ENCODE peak calls at places on chromosomes 6 and 20, in ten cellular contexts. One of them, this sample, is unnamed.

GRCh38 chr6:17280552-17281090 is 540 bp upstream of the RBM24 start:
- DNase-seq in nephron progenitor cell: peak; percentile 71
- DNase-seq in fibroblast of the aortic adventitia: no peak
- DNase-seq in RPMI8226: peak; percentile 27
- DNase-seq in HEK293T: no peak
- DNase-seq in left ventricle myocardium inferior: peak; percentile 75
- DNase-seq in non-pigmented ciliary epithelial cell: no peak
- DNase-seq in psoas muscle: peak; percentile 91
- DNase-seq in fibroblast of villous mesenchyme: no peak
- DNase-seq in iPS-NIHi11: peak; percentile 58
- DNase-seq in this sample: no peak

GRCh38 chr6:33172307-33173227 is 19.7 kb downstream of the COL11A2 start:
- DNase-seq in nephron progenitor cell: peak; percentile 34
- DNase-seq in fibroblast of the aortic adventitia: peak; percentile 46
- DNase-seq in RPMI8226: peak; percentile 28
- DNase-seq in HEK293T: peak; percentile 36
- DNase-seq in left ventricle myocardium inferior: no peak
- DNase-seq in non-pigmented ciliary epithelial cell: peak; percentile 6
- DNase-seq in psoas muscle: peak; percentile 30
- DNase-seq in fibroblast of villous mesenchyme: peak; percentile 31
- DNase-seq in iPS-NIHi11: peak; percentile 86
- DNase-seq in this sample: no peak

GRCh38 chr6:12160350-12160749 is 129.8 kb upstream of the EDN1 start:
- DNase-seq in nephron progenitor cell: no peak
- DNase-seq in fibroblast of the aortic adventitia: peak; percentile 53
- DNase-seq in RPMI8226: no peak
- DNase-seq in HEK293T: no peak
- DNase-seq in left ventricle myocardium inferior: no peak
- DNase-seq in non-pigmented ciliary epithelial cell: no peak
- DNase-seq in psoas muscle: no peak
- DNase-seq in fibroblast of villous mesenchyme: peak; percentile 72
- DNase-seq in iPS-NIHi11: no peak
- DNase-seq in this sample: no peak

GRCh38 chr6:148446681-148447080 is 104.0 kb downstream of the SASH1 start:
- DNase-seq in nephron progenitor cell: no peak
- DNase-seq in fibroblast of the aortic adventitia: no peak
- DNase-seq in RPMI8226: no peak
- DNase-seq in HEK293T: no peak
- DNase-seq in left ventricle myocardium inferior: no peak
- DNase-seq in non-pigmented ciliary epithelial cell: no peak
- DNase-seq in psoas muscle: no peak
- DNase-seq in fibroblast of villous mesenchyme: no peak
- DNase-seq in iPS-NIHi11: no peak
- DNase-seq in this sample: no peak

GRCh38 chr6:17656092-17656491 is 50.6 kb downstream of the NUP153 start:
- DNase-seq in nephron progenitor cell: no peak
- DNase-seq in fibroblast of the aortic adventitia: no peak
- DNase-seq in RPMI8226: peak; percentile 29
- DNase-seq in HEK293T: no peak
- DNase-seq in left ventricle myocardium inferior: no peak
- DNase-seq in non-pigmented ciliary epithelial cell: no peak
- DNase-seq in psoas muscle: no peak
- DNase-seq in fibroblast of villous mesenchyme: no peak
- DNase-seq in iPS-NIHi11: no peak
- DNase-seq in this sample: no peak

GRCh38 chr20:59976196-59976847 is 18.1 kb downstream of the CDH26 start:
- DNase-seq in nephron progenitor cell: no peak
- DNase-seq in fibroblast of the aortic adventitia: no peak
- DNase-seq in RPMI8226: no peak
- DNase-seq in HEK293T: no peak
- DNase-seq in left ventricle myocardium inferior: no peak
- DNase-seq in non-pigmented ciliary epithelial cell: no peak
- DNase-seq in psoas muscle: no peak
- DNase-seq in fibroblast of villous mesenchyme: no peak
- DNase-seq in iPS-NIHi11: no peak
- DNase-seq in this sample: no peak

GRCh38 chr20:9269280-9269971 is 200.5 kb downstream of the PLCB4 start:
- DNase-seq in nephron progenitor cell: no peak
- DNase-seq in fibroblast of the aortic adventitia: no peak
- DNase-seq in RPMI8226: no peak
- DNase-seq in HEK293T: no peak
- DNase-seq in left ventricle myocardium inferior: no peak
- DNase-seq in non-pigmented ciliary epithelial cell: no peak
- DNase-seq in psoas muscle: no peak
- DNase-seq in fibroblast of villous mesenchyme: peak; percentile 39
- DNase-seq in iPS-NIHi11: no peak
- DNase-seq in this sample: no peak

GRCh38 chr20:61252601-61253263 is 671 bp downstream of the CDH4 start:
- DNase-seq in nephron progenitor cell: peak; percentile 41
- DNase-seq in fibroblast of the aortic adventitia: no peak
- DNase-seq in RPMI8226: no peak
- DNase-seq in HEK293T: peak; percentile 25
- DNase-seq in left ventricle myocardium inferior: no peak
- DNase-seq in non-pigmented ciliary epithelial cell: no peak
- DNase-seq in psoas muscle: no peak
- DNase-seq in fibroblast of villous mesenchyme: peak; percentile 31
- DNase-seq in iPS-NIHi11: peak; percentile 53
- DNase-seq in this sample: no peak

GRCh38 chr6:159813781-159814180 is 13.7 kb downstream of the PNLDC1 start:
- DNase-seq in nephron progenitor cell: no peak
- DNase-seq in fibroblast of the aortic adventitia: no peak
- DNase-seq in RPMI8226: no peak
- DNase-seq in HEK293T: no peak
- DNase-seq in left ventricle myocardium inferior: no peak
- DNase-seq in non-pigmented ciliary epithelial cell: no peak
- DNase-seq in psoas muscle: no peak
- DNase-seq in fibroblast of villous mesenchyme: no peak
- DNase-seq in iPS-NIHi11: no peak
- DNase-seq in this sample: no peak

GRCh38 chr20:22567944-22568871 is 16.2 kb downstream of the FOXA2 start:
- DNase-seq in nephron progenitor cell: peak; percentile 30
- DNase-seq in fibroblast of the aortic adventitia: no peak
- DNase-seq in RPMI8226: no peak
- DNase-seq in HEK293T: no peak
- DNase-seq in left ventricle myocardium inferior: no peak
- DNase-seq in non-pigmented ciliary epithelial cell: no peak
- DNase-seq in psoas muscle: no peak
- DNase-seq in fibroblast of villous mesenchyme: no peak
- DNase-seq in iPS-NIHi11: no peak
- DNase-seq in this sample: no peak

GRCh38 chr20:63698739-63699465 is 2.5 kb downstream of the TNFRSF6B start:
- DNase-seq in nephron progenitor cell: no peak
- DNase-seq in fibroblast of the aortic adventitia: peak; percentile 82
- DNase-seq in RPMI8226: no peak
- DNase-seq in HEK293T: peak; percentile 12
- DNase-seq in left ventricle myocardium inferior: no peak
- DNase-seq in non-pigmented ciliary epithelial cell: peak; percentile 71
- DNase-seq in psoas muscle: peak; percentile 83
- DNase-seq in fibroblast of villous mesenchyme: peak; percentile 91
- DNase-seq in iPS-NIHi11: peak; percentile 38
- DNase-seq in this sample: no peak

GRCh38 chr6:26175428-26176181 is 88.4 kb downstream of the HFE start:
- DNase-seq in nephron progenitor cell: peak; percentile 41
- DNase-seq in fibroblast of the aortic adventitia: peak; percentile 86
- DNase-seq in RPMI8226: peak; percentile 79
- DNase-seq in HEK293T: peak; percentile 44
- DNase-seq in left ventricle myocardium inferior: no peak
- DNase-seq in non-pigmented ciliary epithelial cell: no peak
- DNase-seq in psoas muscle: no peak
- DNase-seq in fibroblast of villous mesenchyme: peak; percentile 84
- DNase-seq in iPS-NIHi11: peak; percentile 41
- DNase-seq in this sample: peak; percentile 56

GRCh38 chr20:45098096-45098773 is 2.7 kb downstream of the KCNS1 start:
- DNase-seq in nephron progenitor cell: peak; percentile 68
- DNase-seq in fibroblast of the aortic adventitia: no peak
- DNase-seq in RPMI8226: no peak
- DNase-seq in HEK293T: no peak
- DNase-seq in left ventricle myocardium inferior: no peak
- DNase-seq in non-pigmented ciliary epithelial cell: no peak
- DNase-seq in psoas muscle: no peak
- DNase-seq in fibroblast of villous mesenchyme: peak; percentile 37
- DNase-seq in iPS-NIHi11: peak; percentile 86
- DNase-seq in this sample: no peak

GRCh38 chr20:25079171-25079570 is 2.8 kb downstream of the VSX1 start:
- DNase-seq in nephron progenitor cell: no peak
- DNase-seq in fibroblast of the aortic adventitia: no peak
- DNase-seq in RPMI8226: no peak
- DNase-seq in HEK293T: no peak
- DNase-seq in left ventricle myocardium inferior: no peak
- DNase-seq in non-pigmented ciliary epithelial cell: no peak
- DNase-seq in psoas muscle: peak; percentile 14
- DNase-seq in fibroblast of villous mesenchyme: no peak
- DNase-seq in iPS-NIHi11: no peak
- DNase-seq in this sample: no peak

GRCh38 chr20:24918579-24919566 is 30.2 kb upstream of the CST7 start:
- DNase-seq in nephron progenitor cell: no peak
- DNase-seq in fibroblast of the aortic adventitia: no peak
- DNase-seq in RPMI8226: no peak
- DNase-seq in HEK293T: no peak
- DNase-seq in left ventricle myocardium inferior: no peak
- DNase-seq in non-pigmented ciliary epithelial cell: no peak
- DNase-seq in psoas muscle: no peak
- DNase-seq in fibroblast of villous mesenchyme: no peak
- DNase-seq in iPS-NIHi11: no peak
- DNase-seq in this sample: no peak

GRCh38 chr6:113315068-113315467 is 542.1 kb upstream of the MARCKS start:
- DNase-seq in nephron progenitor cell: no peak
- DNase-seq in fibroblast of the aortic adventitia: peak; percentile 22
- DNase-seq in RPMI8226: no peak
- DNase-seq in HEK293T: no peak
- DNase-seq in left ventricle myocardium inferior: no peak
- DNase-seq in non-pigmented ciliary epithelial cell: no peak
- DNase-seq in psoas muscle: no peak
- DNase-seq in fibroblast of villous mesenchyme: no peak
- DNase-seq in iPS-NIHi11: no peak
- DNase-seq in this sample: no peak

GRCh38 chr6:85008311-85009015 is 244.1 kb upstream of the TBX18 start:
- DNase-seq in nephron progenitor cell: no peak
- DNase-seq in fibroblast of the aortic adventitia: peak; percentile 25
- DNase-seq in RPMI8226: no peak
- DNase-seq in HEK293T: no peak
- DNase-seq in left ventricle myocardium inferior: no peak
- DNase-seq in non-pigmented ciliary epithelial cell: peak; percentile 27
- DNase-seq in psoas muscle: no peak
- DNase-seq in fibroblast of villous mesenchyme: no peak
- DNase-seq in iPS-NIHi11: no peak
- DNase-seq in this sample: no peak

GRCh38 chr6:121559611-121560269 is 124.3 kb downstream of the GJA1 start:
- DNase-seq in nephron progenitor cell: no peak
- DNase-seq in fibroblast of the aortic adventitia: no peak
- DNase-seq in RPMI8226: no peak
- DNase-seq in HEK293T: no peak
- DNase-seq in left ventricle myocardium inferior: no peak
- DNase-seq in non-pigmented ciliary epithelial cell: no peak
- DNase-seq in psoas muscle: no peak
- DNase-seq in fibroblast of villous mesenchyme: no peak
- DNase-seq in iPS-NIHi11: no peak
- DNase-seq in this sample: no peak

GRCh38 chr6:157443066-157443800 is 62.2 kb downstream of the ZDHHC14 start:
- DNase-seq in nephron progenitor cell: no peak
- DNase-seq in fibroblast of the aortic adventitia: peak; percentile 47
- DNase-seq in RPMI8226: no peak
- DNase-seq in HEK293T: no peak
- DNase-seq in left ventricle myocardium inferior: no peak
- DNase-seq in non-pigmented ciliary epithelial cell: peak; percentile 76
- DNase-seq in psoas muscle: no peak
- DNase-seq in fibroblast of villous mesenchyme: peak; percentile 84
- DNase-seq in iPS-NIHi11: no peak
- DNase-seq in this sample: no peak